ENCODE peak calls at places on chromosomes 2 and 18, in ten cellular contexts. Y is uterus; S is heart right ventricle; U is RWPE1; H is fibroblast of mammary gland; N is epithelial cell of esophagus; D is K562; C is PC-3; M is HCT116; F is CD4-positive, alpha-beta T cell. J is an unnamed sample.

GRCh38 chr18:48002933-48003365 is 72.5 kb upstream of the SMAD2 start:
- DNase-seq in D (no peak), U (peak), N (peak), F (no peak), S (peak), H (no peak), M (peak), C (peak), Y (peak), J (no peak)

GRCh38 chr2:220393717-220394116 is 766.3 kb downstream of the SLC4A3 start:
- DNase-seq in F (no peak), D (no peak), C (no peak), M (no peak), H (no peak), S (no peak), U (no peak), Y (no peak), N (no peak), J (no peak)

GRCh38 chr2:172046080-172046678 is 39.1 kb upstream of the DLX1 start:
- DNase-seq in S (no peak), U (no peak), H (no peak), M (no peak), D (no peak), C (no peak), F (no peak), N (no peak), Y (no peak), J (no peak)

GRCh38 chr2:109210431-109211200 is 81.6 kb downstream of the SH3RF3 start:
- DNase-seq in U (no peak), H (peak), C (peak), F (no peak), S (no peak), M (no peak), N (peak), D (no peak), Y (no peak), J (no peak)

GRCh38 chr2:205699554-205700289 is 17.4 kb downstream of the NRP2 start:
- DNase-seq in U (no peak), Y (no peak), C (no peak), N (no peak), H (no peak), F (no peak), S (no peak), M (no peak), D (no peak), J (no peak)

GRCh38 chr2:206408323-206409320 is 34.7 kb upstream of the ADAM23 start:
- DNase-seq in N (peak), H (no peak), C (no peak), S (no peak), M (no peak), F (no peak), Y (no peak), D (no peak), U (no peak), J (no peak)

GRCh38 chr2:208083807-208084206 is 40.5 kb downstream of the CRYGD start:
- DNase-seq in D (no peak), C (no peak), S (no peak), H (no peak), N (no peak), Y (no peak), F (no peak), M (no peak), U (no peak), J (no peak)

GRCh38 chr2:173590278-173590811 is 235.7 kb downstream of the CDCA7 start:
- DNase-seq in D (no peak), S (peak), N (peak), C (peak), M (peak), U (peak), Y (no peak), F (no peak), H (peak), J (no peak)

GRCh38 chr2:168801961-168802824 is at the start of gene NOSTRIN:
- DNase-seq in N (peak), F (no peak), C (peak), Y (peak), M (peak), D (peak), S (no peak), H (peak), U (no peak), J (no peak)

GRCh38 chr2:86790828-86791561 is at the start of gene CD8A:
- DNase-seq in D (no peak), C (no peak), Y (no peak), F (no peak), M (no peak), U (no peak), S (no peak), N (peak), H (peak), J (no peak)

GRCh38 chr2:44769349-44770005 is 172.0 kb upstream of the SIX3 start:
- DNase-seq in H (no peak), U (no peak), N (no peak), Y (no peak), F (no peak), C (no peak), S (no peak), M (no peak), D (no peak), J (no peak)

GRCh38 chr2:43199492-43200481 is 26.6 kb downstream of the ZFP36L2 start:
- DNase-seq in N (peak), F (no peak), S (no peak), Y (no peak), U (peak), H (no peak), D (no peak), C (peak), M (no peak), J (no peak)

GRCh38 chr2:3649581-3649980 is 8.4 kb upstream of the ALLC start:
- DNase-seq in U (no peak), Y (no peak), F (no peak), H (no peak), S (no peak), C (no peak), N (no peak), M (no peak), D (no peak), J (no peak)
- TF ChIP-seq CTCF in U (no peak), Y (no peak), F (no peak), H (no peak), S (no peak), C (no peak), N (no peak), M (no peak), D (no peak), J (no peak)

GRCh38 chr2:238521002-238521401 is 94.3 kb downstream of the ASB1 start:
- DNase-seq in F (no peak), D (no peak), M (no peak), N (no peak), Y (no peak), U (no peak), C (no peak), S (no peak), H (no peak), J (no peak)

GRCh38 chr2:238517209-238517608 is 90.5 kb downstream of the ASB1 start:
- DNase-seq in H (no peak), U (no peak), M (no peak), S (no peak), Y (no peak), C (no peak), D (no peak), N (no peak), F (no peak), J (no peak)

GRCh38 chr2:238518828-238519186 is 92.1 kb downstream of the ASB1 start:
- DNase-seq in D (no peak), C (no peak), U (no peak), F (no peak), N (no peak), S (no peak), H (no peak), M (no peak), Y (no peak), J (no peak)

GRCh38 chr2:238520359-238520886 is 93.7 kb downstream of the ASB1 start:
- DNase-seq in M (no peak), N (no peak), U (no peak), H (no peak), Y (no peak), S (no peak), F (no peak), C (no peak), D (no peak), J (no peak)

DNA sequence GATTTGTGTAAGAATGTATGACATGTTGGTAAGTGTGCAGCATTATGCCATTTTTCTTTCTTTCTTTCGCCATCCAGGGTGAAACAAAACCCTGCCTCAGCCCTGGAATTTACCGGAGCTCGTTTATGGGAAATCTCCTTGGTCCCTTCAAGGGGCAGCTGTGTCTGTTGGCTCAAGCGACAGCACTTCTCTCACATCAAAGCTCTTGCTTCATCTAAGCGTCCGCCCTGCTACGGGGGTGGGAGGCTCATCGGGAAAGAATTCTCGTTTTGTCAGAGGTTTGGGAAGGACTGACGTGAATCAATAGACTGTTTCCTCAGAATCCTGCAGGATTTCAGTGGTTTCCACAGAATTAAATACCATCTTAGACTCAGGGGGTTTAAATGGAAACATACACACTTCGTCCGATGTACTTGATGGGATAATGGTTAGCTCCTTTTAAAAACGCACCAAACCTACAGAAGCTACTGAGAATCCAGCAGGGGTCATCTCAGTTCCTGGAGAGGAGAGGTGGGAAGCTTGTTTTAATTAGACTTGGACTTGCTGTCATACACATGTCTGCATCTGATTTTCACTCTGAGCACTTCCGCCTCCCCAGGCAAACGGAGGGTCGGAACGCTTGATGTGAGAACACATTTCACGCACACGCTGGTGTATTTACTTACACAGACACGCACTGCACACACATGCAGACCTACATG is 91.5 kb downstream of the ASB1 start:
- DNase-seq in C (no peak), D (no peak), N (no peak), M (no peak), Y (no peak), S (no peak), F (no peak), U (no peak), H (peak), J (peak)
- TF ChIP-seq CTCF in C (no peak), D (no peak), N (no peak), M (no peak), Y (no peak), S (no peak), F (no peak), U (no peak), H (peak), J (no peak)

GRCh38 chr2:101696272-101697123 is 1.0 kb upstream of the MAP4K4 start:
- DNase-seq in C (peak), D (no peak), N (peak), F (peak), H (no peak), S (no peak), M (no peak), Y (peak), U (no peak), J (peak)

GRCh38 chr2:101699191-101699938 is 1.9 kb downstream of the MAP4K4 start:
- DNase-seq in Y (no peak), D (no peak), C (peak), N (no peak), F (peak), M (no peak), U (peak), S (no peak), H (peak), J (no peak)

GRCh38 chr2:101697124-101697793 is at the start of gene MAP4K4:
- DNase-seq in H (peak), U (peak), F (peak), S (peak), N (peak), M (peak), C (peak), D (peak), Y (peak), J (peak)

GRCh38 chr2:101698419-101699190 is 1.1 kb downstream of the MAP4K4 start:
- DNase-seq in S (no peak), C (peak), M (peak), D (no peak), Y (no peak), N (peak), U (peak), F (no peak), H (peak), J (no peak)

DNA sequence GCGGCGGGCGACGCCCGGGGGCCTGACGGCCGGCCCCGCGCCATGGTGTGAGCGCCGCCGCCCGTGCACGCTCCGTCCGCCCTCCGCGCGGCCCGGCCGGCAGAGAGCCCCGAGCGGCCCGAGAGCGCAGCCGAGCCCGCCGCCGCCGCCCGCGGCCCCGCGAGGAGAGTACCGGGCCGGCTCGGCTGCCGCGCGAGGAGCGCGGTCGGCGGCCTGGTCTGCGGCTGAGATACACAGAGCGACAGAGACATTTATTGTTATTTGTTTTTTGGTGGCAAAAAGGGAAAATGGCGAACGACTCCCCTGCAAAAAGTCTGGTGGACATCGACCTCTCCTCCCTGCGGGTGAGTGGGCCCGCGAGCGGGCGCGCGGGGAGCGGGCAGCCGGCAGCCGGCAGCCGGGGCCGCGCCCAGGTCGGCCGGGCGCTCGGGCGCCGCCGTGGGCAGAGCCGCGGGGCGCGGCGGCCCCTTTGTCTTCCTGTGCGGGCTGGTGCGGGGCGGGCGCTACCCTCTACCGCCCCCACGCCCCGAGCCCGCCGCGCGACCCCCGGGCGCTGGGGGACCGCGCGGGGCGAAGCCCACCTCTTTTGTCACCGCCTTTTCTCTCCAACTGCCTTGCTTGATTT is 399 bp downstream of the MAP4K4 start:
- DNase-seq in S (peak), N (peak), H (no peak), D (peak), C (peak), Y (no peak), M (no peak), U (peak), F (no peak), J (no peak)
- TF ChIP-seq CTCF in S (no peak), N (no peak), H (no peak), D (no peak), C (no peak), Y (no peak), M (no peak), U (no peak), F (no peak), J (no peak)

DNA sequence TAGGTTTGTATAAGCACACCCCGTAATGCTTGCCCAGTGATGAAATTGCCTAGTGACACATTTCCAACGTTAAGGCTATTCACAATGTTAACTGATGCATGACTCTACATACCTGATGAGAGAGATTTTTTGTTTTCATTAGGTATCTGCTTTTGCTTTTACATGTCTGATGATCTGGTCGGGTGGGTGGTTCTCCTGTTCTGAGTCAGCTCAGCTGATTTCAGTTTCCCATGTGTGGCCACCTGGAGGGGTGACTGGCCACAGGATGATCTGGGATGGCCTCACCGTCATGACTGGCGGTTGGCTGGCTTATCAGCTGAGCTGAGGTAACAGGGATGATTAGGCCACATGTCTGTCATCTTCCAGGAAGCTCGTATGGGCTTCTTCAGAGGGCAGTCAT is 33.8 kb upstream of the ACYP2 start:
- DNase-seq in Y (no peak), M (no peak), H (peak), S (no peak), C (peak), F (no peak), N (peak), D (peak), U (peak), J (no peak)
- TF ChIP-seq CTCF in Y (no peak), M (no peak), H (no peak), S (no peak), C (no peak), F (no peak), N (peak), D (no peak), U (no peak), J (no peak)

GRCh38 chr2:27024188-27024587 is 8.6 kb upstream of the TMEM214 start:
- DNase-seq in N (no peak), D (no peak), C (no peak), F (no peak), U (no peak), Y (no peak), S (no peak), M (no peak), H (no peak), J (no peak)
- TF ChIP-seq CTCF in N (no peak), D (peak), C (peak), F (no peak), U (no peak), Y (no peak), S (no peak), M (peak), H (no peak), J (no peak)

GRCh38 chr2:161580021-161580420 is 44.2 kb upstream of the SLC4A10 start:
- DNase-seq in D (no peak), F (no peak), U (no peak), N (no peak), C (no peak), Y (no peak), M (no peak), S (no peak), H (no peak), J (no peak)

GRCh38 chr2:161580426-161580825 is 43.8 kb upstream of the SLC4A10 start:
- DNase-seq in U (no peak), F (no peak), Y (no peak), M (no peak), D (no peak), N (no peak), S (no peak), C (no peak), H (no peak), J (no peak)

GRCh38 chr2:161571051-161571429 is 53.2 kb upstream of the SLC4A10 start:
- DNase-seq in D (no peak), Y (no peak), N (no peak), C (no peak), M (no peak), U (no peak), S (no peak), F (no peak), H (no peak), J (no peak)

GRCh38 chr2:161578998-161579397 is 45.2 kb upstream of the SLC4A10 start:
- DNase-seq in C (peak), H (no peak), U (no peak), D (no peak), Y (no peak), F (no peak), S (no peak), M (no peak), N (no peak), J (no peak)

GRCh38 chr2:161576421-161576820 is 47.8 kb upstream of the SLC4A10 start:
- DNase-seq in F (no peak), M (peak), S (no peak), H (peak), Y (no peak), D (peak), C (peak), U (peak), N (no peak), J (no peak)
- TF ChIP-seq CTCF in F (no peak), M (peak), S (no peak), H (peak), Y (no peak), D (peak), C (peak), U (peak), N (no peak), J (no peak)

GRCh38 chr2:181197140-181197760 is 216.8 kb downstream of the UBE2E3 start:
- DNase-seq in N (peak), F (no peak), D (no peak), M (no peak), U (no peak), H (no peak), Y (no peak), C (peak), S (no peak), J (no peak)

GRCh38 chr2:181198188-181198864 is 217.9 kb downstream of the UBE2E3 start:
- DNase-seq in S (no peak), N (no peak), M (no peak), C (no peak), F (no peak), D (no peak), H (no peak), Y (no peak), U (no peak), J (no peak)

GRCh38 chr2:181193550-181193949 is 213.1 kb downstream of the UBE2E3 start:
- DNase-seq in Y (no peak), U (no peak), N (no peak), M (no peak), C (no peak), F (no peak), D (no peak), H (no peak), S (no peak), J (no peak)

GRCh38 chr2:181190711-181191110 is 210.3 kb downstream of the UBE2E3 start:
- DNase-seq in M (no peak), S (no peak), H (peak), F (no peak), Y (no peak), D (no peak), C (no peak), N (no peak), U (no peak), J (no peak)

GRCh38 chr2:181196401-181196800 is 216.0 kb downstream of the UBE2E3 start:
- DNase-seq in F (no peak), M (no peak), C (peak), D (no peak), U (no peak), Y (no peak), S (no peak), H (no peak), N (no peak), J (no peak)
- TF ChIP-seq CTCF in F (no peak), M (no peak), C (no peak), D (no peak), U (no peak), Y (no peak), S (no peak), H (no peak), N (no peak), J (no peak)

DNA sequence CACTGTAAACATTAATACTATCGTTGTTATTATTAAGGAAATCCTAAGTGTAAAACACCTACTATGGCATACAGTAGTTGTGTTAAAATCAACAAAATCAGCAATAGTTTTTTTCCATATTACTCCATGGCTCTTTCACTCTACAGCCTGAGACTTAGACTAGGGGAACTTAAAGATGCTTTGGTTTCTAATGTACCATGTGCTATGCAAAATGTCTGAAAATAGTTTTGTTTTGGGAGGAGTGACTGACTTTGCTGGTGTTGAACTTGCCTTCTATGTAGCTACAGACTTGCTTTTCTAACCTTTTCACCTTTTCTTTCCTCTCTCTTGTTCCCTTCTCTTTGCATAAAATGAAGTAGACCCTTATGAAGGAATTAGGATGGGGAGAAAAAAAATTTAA is 159.0 kb upstream of the CCDC195 start:
- DNase-seq in H (no peak), Y (no peak), U (no peak), F (no peak), N (no peak), M (no peak), D (no peak), S (no peak), C (no peak), J (no peak)
- TF ChIP-seq CTCF in H (no peak), Y (no peak), U (no peak), F (no peak), N (no peak), M (no peak), D (no peak), S (no peak), C (no peak), J (no peak)

DNA sequence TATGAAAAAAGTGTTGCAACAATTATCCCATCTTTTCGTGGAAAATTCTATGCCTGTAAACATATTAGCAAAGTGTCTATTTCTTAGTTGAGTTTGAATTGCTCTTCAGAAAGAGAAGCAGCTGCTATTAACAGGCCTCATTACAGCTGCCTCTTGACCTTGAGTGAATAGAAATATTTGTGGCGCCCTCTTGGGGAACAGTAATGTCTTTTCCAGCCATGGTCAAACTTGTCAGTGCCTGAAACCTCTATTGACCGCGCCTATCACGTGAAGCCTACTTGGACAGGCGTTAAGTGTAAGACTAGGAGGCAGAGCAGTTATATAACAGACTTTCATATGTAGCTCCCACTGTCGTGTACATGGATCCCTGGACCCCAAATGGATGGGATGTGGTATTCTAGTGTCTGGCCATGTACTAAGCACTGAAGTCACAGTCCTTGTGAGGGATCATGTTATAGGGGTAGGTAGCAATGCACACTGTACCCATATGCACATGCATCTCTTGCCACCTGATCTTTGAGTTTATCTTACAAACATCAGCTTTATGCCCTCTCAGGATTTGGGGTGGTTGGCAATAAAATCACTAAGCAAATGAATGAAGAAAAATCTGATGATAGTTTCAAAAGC is 245.0 kb downstream of the PTGR3 start:
- DNase-seq in U (peak), M (peak), D (peak), N (peak), Y (no peak), S (no peak), F (no peak), C (peak), H (peak), J (peak)
- TF ChIP-seq CTCF in U (no peak), M (peak), D (peak), N (peak), Y (no peak), S (peak), F (no peak), C (peak), H (peak), J (no peak)

J was measured in lower leg skin.